ENCODE peak calls at places on chromosome 16, in nine cellular contexts. Z, L, M, G, F, R, W, H and T are unnamed samples.

GRCh38 chr16:68234188-68235104 is 1.5 kb downstream of the ESRP2 start:
- DNase-seq in W (no peak), G (peak), Z (no peak), H (no peak), F (no peak), M (no peak), R (peak), L (peak), T (peak)

GRCh38 chr16:11833951-11834695 is 17.2 kb downstream of the RSL1D1 start:
- DNase-seq in W (no peak), Z (no peak), H (no peak), M (no peak), F (no peak), G (peak), R (no peak), L (peak), T (no peak)

GRCh38 chr16:19400709-19401108 is 17.0 kb upstream of the TMC5 start:
- DNase-seq in W (no peak), F (no peak), M (peak), R (no peak), L (no peak), H (no peak), G (peak), Z (no peak), T (no peak)

GRCh38 chr16:17784073-17784472 is 313.3 kb upstream of the XYLT1 start:
- DNase-seq in G (no peak), L (peak), H (no peak), Z (no peak), W (no peak), R (no peak), F (no peak), M (peak), T (no peak)

GRCh38 chr16:57764341-57765159 is 29.0 kb downstream of the KATNB1 start:
- DNase-seq in F (peak), H (no peak), G (peak), Z (no peak), W (no peak), R (no peak), L (peak), M (peak), T (no peak)

GRCh38 chr16:77336637-77337036 is 98.2 kb downstream of the ADAMTS18 start:
- DNase-seq in W (no peak), R (no peak), Z (no peak), L (no peak), M (no peak), H (no peak), F (no peak), G (no peak), T (no peak)

GRCh38 chr16:30494709-30495108 is 22.2 kb downstream of the ITGAL start:
- DNase-seq in F (no peak), Z (no peak), M (no peak), H (no peak), W (no peak), L (no peak), R (no peak), G (no peak), T (no peak)

GRCh38 chr16:2592786-2593185 is 55.0 kb downstream of the PDPK1 start:
- DNase-seq in H (no peak), W (no peak), L (no peak), R (no peak), G (no peak), F (no peak), Z (no peak), M (no peak), T (no peak)

GRCh38 chr16:736936-737481 is 3.8 kb downstream of the CIAO3 start:
- DNase-seq in W (no peak), G (no peak), R (no peak), L (no peak), M (no peak), Z (no peak), H (no peak), F (no peak), T (no peak)

GRCh38 chr16:3256876-3257465 is 538 bp upstream of the MEFV start:
- DNase-seq in L (no peak), M (peak), R (no peak), G (peak), Z (no peak), W (no peak), H (no peak), F (no peak), T (no peak)

GRCh38 chr16:2194166-2194834 is 2.1 kb downstream of the CASKIN1 start:
- DNase-seq in L (peak), Z (no peak), G (peak), W (no peak), M (peak), H (no peak), F (no peak), R (no peak), T (no peak)

GRCh38 chr16:74578433-74578832 is 28.5 kb downstream of the GLG1 start:
- DNase-seq in L (no peak), W (no peak), F (no peak), G (no peak), M (no peak), Z (no peak), R (no peak), H (no peak), T (no peak)

GRCh38 chr16:2029350-2029749 is 2.6 kb downstream of the NHERF2 start:
- DNase-seq in G (no peak), M (no peak), W (no peak), H (no peak), R (no peak), Z (no peak), L (no peak), F (no peak), T (no peak)

GRCh38 chr16:66367968-66368891 is 1.7 kb downstream of the CDH5 start:
- DNase-seq in M (no peak), Z (no peak), R (no peak), H (no peak), G (no peak), F (no peak), L (no peak), W (no peak), T (no peak)

GRCh38 chr16:85698459-85699223 is 9.9 kb upstream of the GINS2 start:
- DNase-seq in W (no peak), H (no peak), L (no peak), R (no peak), F (no peak), G (no peak), Z (no peak), M (no peak), T (no peak)

GRCh38 chr16:35908942-35909341 is 2449.5 kb downstream of the TP53TG3F start:
- DNase-seq in Z (no peak), G (no peak), H (no peak), R (no peak), M (peak), F (no peak), L (no peak), W (no peak), T (no peak)

GRCh38 chr16:12158428-12158827 is 181.9 kb downstream of the SNX29 start:
- DNase-seq in G (peak), M (peak), W (no peak), Z (no peak), R (no peak), L (peak), F (no peak), H (no peak), T (no peak)

GRCh38 chr16:629289-630023 is 1.3 kb upstream of the WFIKKN1 start:
- DNase-seq in M (no peak), Z (no peak), H (no peak), W (no peak), F (no peak), R (no peak), G (no peak), L (no peak), T (no peak)

GRCh38 chr16:79475841-79476240 is 124.7 kb downstream of the MAF start:
- DNase-seq in R (no peak), M (no peak), F (no peak), W (no peak), H (no peak), L (no peak), G (no peak), Z (no peak), T (no peak)

GRCh38 chr16:75401697-75402096 is 31.6 kb downstream of the CFDP1 start:
- DNase-seq in M (no peak), F (no peak), H (no peak), G (no peak), W (no peak), R (no peak), Z (no peak), L (no peak), T (no peak)

GRCh38 chr16:48947371-48947713 is 334.3 kb downstream of the CBLN1 start:
- DNase-seq in M (no peak), W (no peak), L (no peak), F (no peak), H (no peak), Z (no peak), R (no peak), G (peak), T (no peak)

GRCh38 chr16:84650062-84650991 is 2.0 kb downstream of the KLHL36 start:
- DNase-seq in W (no peak), Z (no peak), G (peak), M (peak), L (peak), R (no peak), F (no peak), H (no peak), T (no peak)

GRCh38 chr16:82761236-82761635 is 134.5 kb downstream of the CDH13 start:
- DNase-seq in M (peak), L (peak), R (no peak), G (peak), W (no peak), H (no peak), F (no peak), Z (no peak), T (no peak)

GRCh38 chr16:10183606-10183959 is 1.4 kb upstream of the GRIN2A start:
- DNase-seq in M (no peak), G (no peak), H (no peak), R (no peak), Z (no peak), W (no peak), F (no peak), L (no peak), T (no peak)

GRCh38 chr16:2385441-2385840 is 43.8 kb upstream of the CCNF start:
- DNase-seq in G (no peak), M (peak), L (no peak), R (no peak), H (no peak), Z (no peak), W (no peak), F (no peak), T (no peak)

GRCh38 chr16:66740010-66740409 is 11.4 kb downstream of the DYNC1LI2 start:
- DNase-seq in H (no peak), R (peak), G (peak), M (peak), L (peak), W (no peak), Z (peak), F (no peak), T (no peak)

GRCh38 chr16:50396770-50397525 is 28.2 kb upstream of the BRD7 start:
- DNase-seq in H (no peak), G (peak), W (no peak), M (peak), L (no peak), F (no peak), Z (no peak), R (no peak), T (no peak)

GRCh38 chr16:58658796-58659211 is 25.8 kb downstream of the SLC38A7 start:
- DNase-seq in W (no peak), Z (no peak), G (peak), R (no peak), H (no peak), F (no peak), M (no peak), L (peak), T (no peak)

GRCh38 chr16:76910931-76911330 is 280.1 kb upstream of the MON1B start:
- DNase-seq in Z (no peak), R (no peak), M (no peak), H (no peak), F (no peak), L (peak), W (no peak), G (no peak), T (no peak)

GRCh38 chr16:68839831-68840230 is 3.5 kb upstream of the TANGO6 start:
- DNase-seq in F (no peak), R (no peak), G (no peak), H (no peak), M (no peak), W (no peak), Z (no peak), L (no peak), T (no peak)

GRCh38 chr16:85515830-85516397 is 97.2 kb upstream of the GSE1 start:
- DNase-seq in R (no peak), L (no peak), W (no peak), H (no peak), Z (no peak), G (no peak), F (no peak), M (no peak), T (no peak)

GRCh38 chr16:58492735-58493134 is 7.2 kb upstream of the NDRG4 start:
- DNase-seq in R (no peak), H (no peak), Z (no peak), F (no peak), M (no peak), L (no peak), W (no peak), G (no peak), T (no peak)

GRCh38 chr16:3026609-3027487 is 3.0 kb downstream of the THOC6 start:
- DNase-seq in Z (no peak), M (no peak), F (no peak), H (no peak), R (no peak), W (no peak), L (no peak), G (no peak), T (no peak)

GRCh38 chr16:48082516-48082915 is 73.3 kb downstream of the ABCC12 start:
- DNase-seq in W (no peak), M (no peak), Z (no peak), G (no peak), R (no peak), H (no peak), F (no peak), L (peak), T (no peak)